ENCODE peak calls at places on chromosome 1, in nine cellular contexts. Z is prostate gland, G is WERI-Rb-1, F is kidney epithelial cell, T is endodermal cell, I is heart right ventricle, K is NB4, P is dorsolateral prefrontal cortex, N is psoas muscle. J is an unnamed sample.

GRCh38 chr1:230067871-230068814 is 1.1 kb downstream of the GALNT2 start:
- DNase-seq in K (peak), T (peak), N (peak), I (peak), P (peak), G (no peak), Z (peak), F (no peak), J (no peak)

GRCh38 chr1:109532365-109533136 is 7.1 kb upstream of the GPR61 start:
- DNase-seq in G (peak), F (peak), P (peak), I (peak), Z (peak), T (peak), K (peak), N (peak), J (no peak)

GRCh38 chr1:13583964-13584791 is 546 bp downstream of the PDPN start:
- DNase-seq in N (peak), I (peak), T (peak), F (no peak), Z (peak), K (no peak), G (peak), P (peak), J (peak)

GRCh38 chr1:235998812-235999211 is 66.1 kb downstream of the NID1 start:
- DNase-seq in F (no peak), N (no peak), G (no peak), Z (no peak), K (peak), I (no peak), T (no peak), P (no peak), J (no peak)

GRCh38 chr1:102186541-102186940 is 189.8 kb upstream of the OLFM3 start:
- DNase-seq in N (no peak), G (no peak), Z (no peak), I (no peak), P (no peak), K (no peak), F (no peak), T (no peak), J (no peak)

GRCh38 chr1:58844176-58844575 is 60.3 kb upstream of the JUN start:
- DNase-seq in G (no peak), Z (no peak), T (no peak), P (no peak), N (no peak), K (no peak), I (no peak), F (no peak), J (peak)

GRCh38 chr1:38312753-38313152 is 266.2 kb upstream of the POU3F1 start:
- DNase-seq in Z (no peak), I (no peak), N (no peak), T (no peak), P (no peak), G (no peak), F (no peak), K (no peak), J (no peak)

GRCh38 chr1:60114735-60115318 is 41.3 kb upstream of the C1orf87 start:
- DNase-seq in N (no peak), I (no peak), F (no peak), P (no peak), Z (no peak), K (no peak), T (peak), G (no peak), J (no peak)

GRCh38 chr1:223202376-223202775 is 59.3 kb upstream of the TLR5 start:
- DNase-seq in F (no peak), G (no peak), T (no peak), I (no peak), P (no peak), Z (no peak), N (no peak), K (no peak), J (no peak)

GRCh38 chr1:147496571-147496970 is 44.7 kb upstream of the BCL9 start:
- DNase-seq in F (no peak), G (peak), N (peak), I (peak), T (peak), K (no peak), Z (no peak), P (no peak), J (no peak)
- TF ChIP-seq CTCF in F (peak), G (peak), N (peak), I (peak), T (peak), K (no peak), Z (no peak), P (peak), J (peak)

GRCh38 chr1:156099282-156099681 is 15.2 kb upstream of the LMNA start:
- DNase-seq in P (no peak), Z (no peak), G (no peak), N (no peak), K (no peak), F (no peak), T (no peak), I (no peak), J (no peak)

GRCh38 chr1:156097499-156098178 is 15.4 kb upstream of the MEX3A start:
- DNase-seq in G (no peak), I (no peak), T (no peak), N (no peak), P (no peak), K (no peak), F (no peak), Z (no peak), J (no peak)

GRCh38 chr1:156095906-156096508 is 13.7 kb upstream of the MEX3A start:
- DNase-seq in N (no peak), T (peak), I (no peak), P (no peak), G (no peak), F (no peak), K (no peak), Z (no peak), J (no peak)

GRCh38 chr1:156098782-156099181 is 15.7 kb upstream of the LMNA start:
- DNase-seq in I (no peak), Z (no peak), G (no peak), P (no peak), N (no peak), T (peak), F (no peak), K (no peak), J (no peak)

DNA sequence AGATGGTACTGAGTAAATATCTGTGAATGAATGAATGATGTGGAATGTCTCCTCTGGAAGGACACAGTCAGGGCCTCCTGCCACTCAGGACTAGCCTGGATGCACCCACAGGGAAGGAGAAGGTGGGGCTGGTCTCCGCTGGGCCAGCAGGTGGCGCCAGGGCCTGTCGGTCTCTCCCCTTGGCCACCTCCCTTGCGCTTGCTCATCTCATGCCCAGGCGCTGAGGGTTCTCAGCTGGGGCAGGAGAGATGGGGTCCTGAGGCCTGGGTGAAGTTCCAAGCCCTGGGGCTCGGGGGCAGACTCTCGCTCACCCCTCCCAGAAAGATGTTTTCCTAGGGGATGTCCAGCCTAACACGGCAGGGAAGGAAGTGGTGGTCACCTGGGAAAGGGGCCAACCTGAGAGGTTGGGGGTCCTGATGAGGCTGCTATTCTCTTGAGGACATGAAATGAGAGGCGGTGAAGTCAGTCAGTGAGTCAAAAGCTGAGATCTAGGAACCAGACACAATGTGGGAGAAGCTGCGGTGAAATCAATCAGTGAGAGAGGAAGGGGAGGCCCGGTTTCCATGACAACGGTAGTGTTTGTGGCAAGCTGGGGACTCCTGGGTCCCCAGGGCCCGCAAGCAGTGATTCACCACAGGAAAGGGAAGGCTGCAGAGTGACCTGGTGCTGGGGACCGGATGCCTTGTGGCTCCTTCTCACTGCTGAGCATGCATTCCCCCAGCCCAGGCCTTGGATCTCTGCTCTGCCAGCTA is 14.6 kb upstream of the MEX3A start:
- DNase-seq in T (peak), I (peak), Z (peak), P (peak), F (no peak), G (peak), K (peak), N (peak), J (no peak)
- H3K4me3 ChIP-seq in T (no peak), I (peak), Z (no peak), P (no peak), F (no peak), G (no peak), K (no peak), N (no peak), J (no peak)

GRCh38 chr1:221336141-221336540 is 405.7 kb downstream of the DUSP10 start:
- DNase-seq in N (no peak), K (no peak), F (no peak), G (no peak), Z (no peak), T (no peak), P (no peak), I (no peak), J (no peak)
- TF ChIP-seq CTCF in N (no peak), K (no peak), F (no peak), G (no peak), Z (no peak), T (no peak), P (no peak), I (no peak), J (no peak)

DNA sequence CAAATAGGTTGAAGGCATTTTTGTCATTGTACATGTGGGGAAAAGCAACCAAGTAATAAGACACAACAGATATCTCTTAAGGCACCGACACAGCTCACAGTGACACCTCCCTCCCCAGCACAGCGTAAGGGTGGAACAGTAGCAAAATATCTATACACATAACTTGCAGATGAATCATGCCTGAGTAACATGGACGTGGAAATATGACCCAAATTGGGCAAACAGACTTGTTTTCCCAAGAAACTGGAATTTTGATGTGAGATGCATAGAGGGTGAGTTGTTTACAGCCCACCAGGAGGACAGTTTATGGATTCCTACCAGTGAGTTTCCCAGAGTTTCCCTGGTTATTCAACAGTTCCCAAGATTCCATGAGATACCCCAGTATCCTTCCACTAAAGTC is 7.3 kb upstream of the DR1 start:
- DNase-seq in T (no peak), G (no peak), P (no peak), K (no peak), Z (no peak), F (peak), N (no peak), I (no peak), J (peak)
- H3K4me3 ChIP-seq in T (no peak), G (no peak), P (no peak), K (no peak), Z (no peak), F (no peak), N (no peak), I (no peak), J (no peak)

DNA sequence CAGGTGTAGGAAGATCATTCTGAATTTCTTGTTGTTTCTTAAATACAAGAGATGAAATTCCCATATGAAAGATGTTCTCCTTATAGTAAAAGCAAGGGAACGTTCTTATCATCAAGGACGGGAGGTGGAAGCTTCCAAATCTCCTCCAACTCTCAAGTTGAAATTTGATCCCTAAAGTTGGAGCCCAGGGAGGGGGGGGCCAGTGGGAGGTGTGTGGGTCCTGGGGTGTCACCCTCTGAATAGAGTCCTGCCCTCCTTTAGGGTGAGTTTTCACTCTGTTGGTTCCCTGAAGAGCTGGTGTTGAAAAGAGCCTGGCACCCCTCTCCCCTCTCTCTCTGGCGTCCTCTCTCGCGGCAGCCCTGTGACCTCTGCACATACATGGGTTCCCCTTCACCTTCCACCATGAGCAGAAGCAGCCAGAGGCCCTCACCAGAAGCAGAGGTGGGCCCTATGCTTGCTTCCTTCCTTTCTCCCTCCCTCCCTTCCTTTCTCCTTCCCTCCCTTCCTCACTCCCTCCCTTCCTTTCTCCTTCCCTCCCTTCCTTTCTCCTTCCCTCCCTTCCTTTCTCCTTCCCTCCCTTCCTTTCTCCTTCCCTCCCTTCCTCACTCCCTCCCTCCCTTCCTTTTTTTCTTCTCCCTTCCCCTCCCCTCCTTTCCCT is 10.0 kb upstream of the TRIM17 start:
- DNase-seq in F (no peak), Z (no peak), I (no peak), P (no peak), T (no peak), N (no peak), G (no peak), K (no peak), J (no peak)
- TF ChIP-seq CTCF in F (no peak), Z (no peak), I (no peak), P (no peak), T (no peak), N (no peak), G (no peak), K (no peak), J (no peak)

DNA sequence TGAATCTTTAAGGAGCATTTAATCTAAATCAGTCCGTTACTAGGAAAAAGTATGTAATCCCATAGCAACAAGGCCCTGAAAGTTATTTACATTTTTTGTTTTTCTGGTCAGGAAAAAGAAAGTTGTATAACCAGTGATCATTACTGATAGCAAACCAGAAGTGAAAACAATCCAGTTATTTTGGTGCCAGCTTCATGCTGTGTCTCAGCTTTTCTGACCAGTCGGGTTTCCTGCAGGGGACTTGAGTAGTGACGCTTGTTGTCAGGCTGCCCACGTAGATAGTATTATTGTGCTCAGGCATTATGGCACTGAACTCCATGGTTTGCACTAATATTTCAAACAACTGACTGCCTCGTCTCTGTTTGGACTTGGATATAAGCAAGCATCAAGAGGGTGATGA is 55.2 kb downstream of the SASS6 start:
- DNase-seq in I (no peak), G (no peak), P (no peak), N (no peak), T (no peak), K (no peak), Z (no peak), F (no peak), J (no peak)
- H3K4me3 ChIP-seq in I (no peak), G (no peak), P (no peak), N (no peak), T (no peak), K (no peak), Z (no peak), F (no peak), J (no peak)

DNA sequence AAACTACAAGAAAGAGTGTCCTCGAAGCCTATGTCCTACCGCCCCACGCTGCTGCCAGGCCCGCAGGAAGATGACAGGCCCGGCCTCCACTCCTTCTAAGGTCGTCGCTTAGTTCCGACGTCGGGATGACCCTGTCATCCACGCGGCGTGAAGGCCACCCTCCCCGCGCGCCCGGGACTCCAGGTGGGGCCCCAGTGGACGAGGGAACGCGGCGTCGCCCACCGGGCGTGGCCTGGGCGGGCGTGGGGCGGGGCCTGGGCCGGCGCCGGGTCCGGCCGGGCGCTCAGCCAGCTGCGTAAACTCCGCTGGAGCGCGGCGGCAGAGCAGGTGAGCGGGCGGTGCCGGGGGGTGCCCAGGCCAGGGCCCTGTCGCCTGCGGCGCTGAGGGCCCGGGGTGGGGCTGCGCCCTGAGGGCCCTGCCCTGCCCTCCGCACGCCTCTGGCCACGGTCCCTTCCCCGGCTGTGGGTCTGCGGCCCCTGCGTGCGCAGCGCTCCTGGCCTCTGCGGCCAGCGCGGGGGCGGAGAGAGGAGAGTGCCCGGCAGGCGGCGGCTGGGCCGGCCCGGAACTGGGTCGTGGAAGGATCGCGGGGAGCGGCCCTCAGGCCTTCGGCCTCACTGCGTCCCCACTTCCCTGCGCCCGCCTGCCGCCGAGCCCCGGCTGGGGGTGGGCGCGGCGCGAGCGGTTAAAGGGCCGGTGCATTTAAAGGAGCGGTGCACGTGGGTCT is at the start of gene PSEN2:
- DNase-seq in G (peak), I (peak), F (no peak), N (peak), K (peak), T (peak), P (peak), Z (peak), J (no peak)
- TF ChIP-seq CTCF in G (no peak), I (peak), F (no peak), N (peak), K (no peak), T (peak), P (peak), Z (peak), J (peak)

GRCh38 chr1:6208723-6209660 is 3.1 kb downstream of the RNF207 start:
- DNase-seq in K (peak), Z (no peak), I (no peak), G (peak), P (peak), T (peak), F (no peak), N (peak), J (no peak)
- H3K4me3 ChIP-seq in K (peak), Z (no peak), I (peak), G (peak), P (peak), T (peak), F (peak), N (peak), J (peak)

GRCh38 chr1:61536722-61537121 is 188.2 kb downstream of the TM2D1 start:
- DNase-seq in I (no peak), K (no peak), P (no peak), N (no peak), T (no peak), Z (no peak), G (no peak), F (no peak), J (no peak)
- TF ChIP-seq CTCF in I (no peak), K (no peak), P (no peak), N (no peak), T (no peak), Z (no peak), G (no peak), F (no peak), J (no peak)

J was measured in AG09309.